ENCODE peak calls at places on chromosomes 12 and 14, in four cellular contexts. S, B, Y and M are unnamed samples.
A peak's percentile ranks its signal among the peaks of the same experiment; 100 is the strongest.

GRCh38 chr14:23559921-23560520 is 4.0 kb downstream of the THTPA start:
- DNase-seq in S (no peak), B (no peak), Y (no peak), M (no peak)

GRCh38 chr14:90572461-90573150 is 175.8 kb downstream of the CALM1 start:
- DNase-seq in S (no peak), B (no peak), Y (no peak), M (no peak)

GRCh38 chr14:71488703-71489141 is 443.5 kb upstream of the RGS6 start:
- DNase-seq in S (peak; percentile 59), B (peak; percentile 90), Y (no peak), M (no peak)

GRCh38 chr12:13336216-13336615 is 139.7 kb downstream of the EMP1 start:
- DNase-seq in S (no peak), B (no peak), Y (no peak), M (no peak)

GRCh38 chr14:77032854-77033621 is 4.5 kb upstream of the IRF2BPL start:
- DNase-seq in S (peak; percentile 98), B (peak; percentile 98), Y (peak; percentile 83), M (peak; percentile 62)

GRCh38 chr12:122096591-122097149 is 18.1 kb downstream of the MLXIP start:
- DNase-seq in S (no peak), B (peak; percentile 70), Y (no peak), M (no peak)

GRCh38 chr14:89331398-89331797 is 85.6 kb downstream of the FOXN3 start:
- DNase-seq in S (no peak), B (no peak), Y (peak; percentile 68), M (no peak)

GRCh38 chr14:102187583-102188001 is 47.9 kb downstream of the WDR20 start:
- DNase-seq in S (no peak), B (no peak), Y (no peak), M (no peak)

GRCh38 chr12:34297790-34298164 is 275.5 kb downstream of the ALG10 start:
- DNase-seq in S (no peak), B (no peak), Y (no peak), M (no peak)
- TF ChIP-seq CTCF in S (no peak), B (no peak), Y (no peak), M (no peak)

GRCh38 chr12:26918321-26919215 is 19.2 kb downstream of the INTS13 start:
- DNase-seq in S (no peak), B (peak; percentile 7), Y (no peak), M (no peak)
- TF ChIP-seq CTCF in S (peak; percentile 32), B (peak; percentile 29), Y (no peak), M (no peak)

DNA sequence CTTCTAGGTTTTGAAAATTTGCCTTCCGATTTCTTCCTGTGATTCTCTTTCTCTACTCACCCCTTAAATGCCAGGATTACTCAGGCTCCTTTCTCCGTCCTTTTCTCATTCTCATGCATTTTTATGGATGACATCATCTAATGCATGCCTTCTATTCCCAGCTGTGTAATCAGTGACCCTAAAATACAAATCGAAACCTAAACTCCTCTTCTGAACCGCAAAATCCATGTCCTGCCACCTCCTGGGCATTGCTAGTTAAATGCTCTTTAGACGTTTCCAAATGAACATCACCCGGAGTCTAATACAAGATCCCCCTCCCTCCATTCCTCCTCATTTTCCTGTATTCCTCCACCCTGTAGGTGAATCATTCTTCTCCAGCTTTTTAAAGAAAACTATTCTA is 1703.1 kb upstream of the FLRT2 start:
- DNase-seq in S (no peak), B (peak; percentile 76), Y (no peak), M (no peak)
- TF ChIP-seq CTCF in S (no peak), B (no peak), Y (no peak), M (no peak)

DNA sequence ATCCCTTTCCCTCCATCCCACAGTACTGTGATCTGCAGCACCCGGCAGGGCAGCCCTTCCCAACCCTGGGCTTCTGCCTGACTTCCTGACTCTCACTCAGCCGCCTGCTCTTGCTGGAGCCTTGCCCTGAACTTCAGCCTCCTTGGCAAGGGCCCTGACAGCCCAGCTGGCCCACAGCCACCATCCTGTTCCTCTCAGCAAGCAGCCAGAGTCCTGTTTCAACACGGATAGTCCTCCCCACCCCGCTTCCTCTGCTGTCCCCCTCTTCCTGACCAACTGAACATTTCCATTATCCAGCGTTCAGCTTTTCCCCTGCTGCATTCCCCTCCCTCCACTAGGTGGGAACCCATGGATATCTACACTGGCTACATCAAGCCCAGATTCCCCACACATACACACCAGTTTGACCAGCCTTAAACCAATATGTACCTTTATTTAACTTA is 74.0 kb upstream of the MDM1 start:
- DNase-seq in S (peak; percentile 70), B (peak; percentile 82), Y (no peak), M (peak; percentile 64)
- TF ChIP-seq CTCF in S (peak; percentile 49), B (peak; percentile 41), Y (no peak), M (no peak)

GRCh38 chr12:9692909-9693308 is 23.4 kb downstream of the CLEC2D start:
- DNase-seq in S (no peak), B (no peak), Y (no peak), M (no peak)

GRCh38 chr12:9687228-9687627 is 17.7 kb downstream of the CLEC2D start:
- DNase-seq in S (no peak), B (peak; percentile 49), Y (no peak), M (no peak)
- TF ChIP-seq CTCF in S (no peak), B (no peak), Y (no peak), M (no peak)

GRCh38 chr12:71725011-71725410 is 29.7 kb upstream of the RAB21 start:
- DNase-seq in S (peak; percentile 45), B (no peak), Y (no peak), M (no peak)
- TF ChIP-seq CTCF in S (no peak), B (no peak), Y (no peak), M (no peak)

DNA sequence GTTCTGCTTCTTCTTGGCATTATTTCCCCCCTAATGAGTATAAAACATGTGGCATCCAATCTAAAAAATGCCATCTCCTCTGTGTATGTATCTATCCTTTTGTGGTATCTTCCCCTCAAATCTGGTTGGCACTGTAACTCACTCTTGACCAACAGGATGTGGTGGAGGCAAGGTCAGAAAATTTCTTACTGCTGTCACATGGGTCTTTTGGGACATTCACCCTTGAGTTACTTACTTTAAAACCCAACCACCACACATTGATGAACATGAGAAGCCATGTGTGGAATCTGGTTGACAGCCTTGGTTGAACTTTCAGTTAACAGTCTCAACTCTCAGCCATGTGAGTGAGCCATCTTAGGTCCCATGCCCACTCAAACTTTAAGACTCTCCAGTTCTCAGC is 516.9 kb downstream of the SLC16A7 start:
- DNase-seq in S (no peak), B (no peak), Y (no peak), M (no peak)
- TF ChIP-seq CTCF in S (no peak), B (no peak), Y (no peak), M (no peak)

GRCh38 chr14:56248442-56248841 is 130.2 kb downstream of the PELI2 start:
- DNase-seq in S (no peak), B (no peak), Y (no peak), M (no peak)

GRCh38 chr14:56243110-56243509 is 124.9 kb downstream of the PELI2 start:
- DNase-seq in S (no peak), B (no peak), Y (no peak), M (no peak)

GRCh38 chr14:56247495-56248087 is 129.4 kb downstream of the PELI2 start:
- DNase-seq in S (no peak), B (peak; percentile 31), Y (no peak), M (no peak)

GRCh38 chr14:56241441-56241840 is 123.2 kb downstream of the PELI2 start:
- DNase-seq in S (no peak), B (no peak), Y (no peak), M (no peak)

GRCh38 chr14:56244138-56244789 is 126.1 kb downstream of the PELI2 start:
- DNase-seq in S (peak; percentile 74), B (peak; percentile 94), Y (no peak), M (no peak)
- TF ChIP-seq CTCF in S (no peak), B (no peak), Y (no peak), M (no peak)

DNA sequence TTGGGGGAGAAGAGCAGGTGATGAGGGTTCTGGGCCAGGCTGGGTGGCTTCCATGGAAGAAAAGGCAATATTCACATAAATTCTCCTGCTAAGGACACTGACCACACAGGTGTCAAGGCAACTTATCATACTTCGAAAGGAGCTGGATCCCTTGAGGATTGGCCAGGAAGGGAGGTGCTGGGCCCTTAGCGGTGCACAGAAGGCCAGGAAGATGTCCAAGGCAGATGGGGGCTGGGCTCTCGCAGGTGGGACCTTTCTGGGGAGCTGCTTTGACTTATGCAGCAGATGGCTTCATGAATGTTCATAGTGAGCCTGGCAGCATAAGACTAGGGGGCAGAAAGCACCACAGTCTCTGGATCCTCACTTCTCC is 3.9 kb downstream of the CD63 start:
- DNase-seq in S (no peak), B (no peak), Y (no peak), M (no peak)
- TF ChIP-seq CTCF in S (no peak), B (no peak), Y (no peak), M (no peak)